ENCODE peak calls at places on chromosomes 13 and 19, in five cellular contexts. L is GM06990, W is neural crest cell, T is NCI-H1048, B is erythroblast. D is an unnamed sample.

GRCh38 chr13:100836696-100837095 is 162.1 kb upstream of the TMTC4 start:
- DNase-seq in L (no peak), W (no peak), T (no peak), B (no peak), D (no peak)

GRCh38 chr19:38735257-38735686 is 9.0 kb downstream of the CAPN12 start:
- DNase-seq in L (peak), W (no peak), T (no peak), B (no peak), D (no peak)

GRCh38 chr13:90015565-90016507 is 1331.7 kb upstream of the MIR17HG start:
- DNase-seq in L (no peak), W (no peak), T (no peak), B (no peak), D (no peak)

GRCh38 chr19:46660008-46660517 is 919 bp downstream of the DACT3 start:
- DNase-seq in L (no peak), W (peak), T (no peak), B (no peak), D (peak)

GRCh38 chr19:33191501-33191900 is 2.6 kb upstream of the LRP3 start:
- DNase-seq in L (no peak), W (no peak), T (no peak), B (no peak), D (no peak)

GRCh38 chr13:111043575-111043982 is 71.5 kb upstream of the ARHGEF7 start:
- DNase-seq in L (no peak), W (no peak), T (no peak), B (peak), D (no peak)

GRCh38 chr13:70769771-70770326 is 661.6 kb upstream of the KLHL1 start:
- DNase-seq in L (no peak), W (no peak), T (no peak), B (no peak), D (no peak)

GRCh38 chr19:44050740-44051653 is 839 bp upstream of the ZNF223 start:
- DNase-seq in L (no peak), W (no peak), T (no peak), B (peak), D (no peak)

GRCh38 chr19:51980116-51980736 is 6.4 kb downstream of the ZNF350 start:
- DNase-seq in L (no peak), W (no peak), T (no peak), B (no peak), D (no peak)

GRCh38 chr19:7646426-7646700 is 9.5 kb downstream of the STXBP2 start:
- DNase-seq in L (no peak), W (no peak), T (no peak), B (no peak), D (no peak)

GRCh38 chr13:36666482-36667264 is 7.1 kb upstream of the SERTM1 start:
- DNase-seq in L (no peak), W (no peak), T (no peak), B (no peak), D (no peak)

GRCh38 chr13:52850396-52851152 is 2.1 kb upstream of the PCDH8 start:
- DNase-seq in L (peak), W (peak), T (peak), B (peak), D (no peak)

GRCh38 chr13:113275387-113275786 is 21.7 kb upstream of the LAMP1 start:
- DNase-seq in L (no peak), W (peak), T (no peak), B (peak), D (no peak)

GRCh38 chr13:108944760-108945159 is 315.3 kb downstream of the MYO16 start:
- DNase-seq in L (no peak), W (no peak), T (no peak), B (no peak), D (no peak)

GRCh38 chr13:21034602-21035190 is 26.7 kb downstream of the LATS2 start:
- DNase-seq in L (no peak), W (no peak), T (no peak), B (no peak), D (no peak)

GRCh38 chr13:77143325-77143907 is 116.5 kb upstream of the FBXL3 start:
- DNase-seq in L (no peak), W (no peak), T (no peak), B (no peak), D (no peak)

GRCh38 chr19:18645035-18645511 is 8.2 kb downstream of the KLHL26 start:
- DNase-seq in L (no peak), W (no peak), T (no peak), B (no peak), D (no peak)

GRCh38 chr19:40716031-40716654 is 543 bp downstream of the COQ8B start:
- DNase-seq in L (peak), W (no peak), T (no peak), B (peak), D (no peak)

GRCh38 chr13:63909726-63910125 is 2494.1 kb upstream of the PCDH20 start:
- DNase-seq in L (no peak), W (no peak), T (no peak), B (no peak), D (no peak)

GRCh38 chr19:15702590-15702930 is 25.3 kb upstream of the OR10H2 start:
- DNase-seq in L (no peak), W (no peak), T (no peak), B (peak), D (no peak)

GRCh38 chr13:26961890-26962615 is 201.5 kb upstream of the GPR12 start:
- DNase-seq in L (no peak), W (no peak), T (no peak), B (peak), D (no peak)

GRCh38 chr13:57253551-57253950 is 86.6 kb downstream of the PRR20E start:
- DNase-seq in L (no peak), W (no peak), T (no peak), B (no peak), D (no peak)

GRCh38 chr13:97574926-97575325 is 141.0 kb downstream of the RAP2A start:
- DNase-seq in L (no peak), W (no peak), T (no peak), B (peak), D (no peak)

GRCh38 chr13:27556109-27556508 is 64.2 kb downstream of the LNX2 start:
- DNase-seq in L (no peak), W (no peak), T (no peak), B (peak), D (no peak)

GRCh38 chr19:30144242-30144758 is 202.3 kb downstream of the URI1 start:
- DNase-seq in L (no peak), W (no peak), T (no peak), B (no peak), D (no peak)

GRCh38 chr19:49133621-49134454 is 14.5 kb downstream of the PPFIA3 start:
- DNase-seq in L (no peak), W (no peak), T (no peak), B (no peak), D (peak)

GRCh38 chr19:610801-611505 is 21.3 kb downstream of the HCN2 start:
- DNase-seq in L (peak), W (no peak), T (no peak), B (peak), D (no peak)

GRCh38 chr19:664913-665443 is 2.0 kb upstream of the RNF126 start:
- DNase-seq in L (peak), W (peak), T (peak), B (peak), D (no peak)

GRCh38 chr13:24234200-24234915 is 73.8 kb downstream of the SPATA13 start:
- DNase-seq in L (no peak), W (no peak), T (no peak), B (no peak), D (peak)

GRCh38 chr13:106609116-106609515 is 41.2 kb upstream of the ARGLU1 start:
- DNase-seq in L (no peak), W (no peak), T (no peak), B (no peak), D (no peak)

GRCh38 chr19:51372649-51373504 is at the start of gene NKG7:
- DNase-seq in L (peak), W (no peak), T (no peak), B (no peak), D (no peak)

GRCh38 chr19:33234092-33234491 is 8.4 kb upstream of the SLC7A10 start:
- DNase-seq in L (no peak), W (no peak), T (no peak), B (no peak), D (no peak)

GRCh38 chr13:43758834-43759233 is 27.9 kb downstream of the ENOX1 start:
- DNase-seq in L (no peak), W (no peak), T (no peak), B (no peak), D (no peak)

GRCh38 chr19:51687791-51688664 is 5.1 kb upstream of the SPACA6 start:
- DNase-seq in L (no peak), W (no peak), T (no peak), B (no peak), D (no peak)

GRCh38 chr13:50448535-50448981 is 394.9 kb downstream of the DLEU7 start:
- DNase-seq in L (no peak), W (no peak), T (no peak), B (no peak), D (no peak)